ENCODE peak calls at places on chromosomes 7 and 10, in four cellular contexts. One of them, this sample, is unnamed.

GRCh38 chr10:6044651-6045599 is 17.2 kb downstream of the IL2RA start:
- DNase-seq in neuronal stem cell: no peak
- DNase-seq in mesenchymal stem cell: no peak
- DNase-seq in trophoblast cell: no peak
- DNase-seq in this sample: no peak

GRCh38 chr10:50224330-50224952 is 26.9 kb downstream of the ASAH2 start:
- DNase-seq in trophoblast cell: peak
- DNase-seq in mesenchymal stem cell: peak
- DNase-seq in neuronal stem cell: peak
- DNase-seq in this sample: peak

GRCh38 chr7:70634071-70634470 is 497.9 kb upstream of the GALNT17 start:
- DNase-seq in trophoblast cell: no peak
- DNase-seq in neuronal stem cell: no peak
- DNase-seq in mesenchymal stem cell: no peak
- DNase-seq in this sample: no peak

GRCh38 chr10:81309041-81309552 is 565.9 kb upstream of the NRG3 start:
- DNase-seq in trophoblast cell: no peak
- DNase-seq in mesenchymal stem cell: no peak
- DNase-seq in neuronal stem cell: no peak
- DNase-seq in this sample: no peak

GRCh38 chr10:18607503-18607902 is 43.9 kb downstream of the NSUN6 start:
- DNase-seq in trophoblast cell: peak
- DNase-seq in mesenchymal stem cell: peak
- DNase-seq in neuronal stem cell: no peak
- DNase-seq in this sample: peak

GRCh38 chr10:35613597-35614226 is 8.6 kb downstream of the GJD4 start:
- DNase-seq in trophoblast cell: peak
- DNase-seq in neuronal stem cell: no peak
- DNase-seq in mesenchymal stem cell: peak
- DNase-seq in this sample: peak

GRCh38 chr10:85464336-85464735 is 902.3 kb downstream of the GRID1 start:
- DNase-seq in neuronal stem cell: no peak
- DNase-seq in trophoblast cell: peak
- DNase-seq in mesenchymal stem cell: no peak
- DNase-seq in this sample: no peak

GRCh38 chr7:121331574-121331973 is 2.8 kb downstream of the WNT16 start:
- DNase-seq in neuronal stem cell: no peak
- DNase-seq in trophoblast cell: no peak
- DNase-seq in mesenchymal stem cell: no peak
- DNase-seq in this sample: no peak

GRCh38 chr10:55426138-55426537 is 625.1 kb upstream of the PCDH15 start:
- DNase-seq in mesenchymal stem cell: no peak
- DNase-seq in neuronal stem cell: no peak
- DNase-seq in trophoblast cell: no peak
- DNase-seq in this sample: no peak

GRCh38 chr7:519974-520458 is 370 bp upstream of the PDGFA start:
- DNase-seq in trophoblast cell: peak
- DNase-seq in mesenchymal stem cell: peak
- DNase-seq in neuronal stem cell: no peak
- DNase-seq in this sample: peak

GRCh38 chr10:24957624-24958435 is 5.4 kb upstream of the PRTFDC1 start:
- DNase-seq in trophoblast cell: peak
- DNase-seq in neuronal stem cell: no peak
- DNase-seq in mesenchymal stem cell: peak
- DNase-seq in this sample: peak

GRCh38 chr7:113085781-113086390 is 741 bp downstream of the GPR85 start:
- DNase-seq in mesenchymal stem cell: peak
- DNase-seq in neuronal stem cell: no peak
- DNase-seq in trophoblast cell: no peak
- DNase-seq in this sample: peak

GRCh38 chr7:134649231-134649775 is 2.6 kb downstream of the BPGM start:
- DNase-seq in neuronal stem cell: no peak
- DNase-seq in trophoblast cell: peak
- DNase-seq in mesenchymal stem cell: no peak
- DNase-seq in this sample: peak

GRCh38 chr10:29353887-29354561 is 65.2 kb downstream of the LYZL1 start:
- DNase-seq in neuronal stem cell: no peak
- DNase-seq in mesenchymal stem cell: no peak
- DNase-seq in trophoblast cell: no peak
- DNase-seq in this sample: no peak

GRCh38 chr10:88181902-88182671 is 318.7 kb downstream of the PTEN start:
- DNase-seq in trophoblast cell: no peak
- DNase-seq in neuronal stem cell: no peak
- DNase-seq in mesenchymal stem cell: peak
- DNase-seq in this sample: no peak

GRCh38 chr7:29884399-29885272 is 78.3 kb downstream of the WIPF3 start:
- DNase-seq in neuronal stem cell: peak
- DNase-seq in trophoblast cell: no peak
- DNase-seq in mesenchymal stem cell: no peak
- DNase-seq in this sample: no peak

GRCh38 chr10:99431190-99431549 is 746 bp upstream of the GOT1 start:
- DNase-seq in neuronal stem cell: no peak
- DNase-seq in mesenchymal stem cell: peak
- DNase-seq in trophoblast cell: no peak
- DNase-seq in this sample: peak

GRCh38 chr10:62742447-62743105 is 61.9 kb upstream of the ADO start:
- DNase-seq in mesenchymal stem cell: no peak
- DNase-seq in neuronal stem cell: no peak
- DNase-seq in trophoblast cell: peak
- DNase-seq in this sample: peak

GRCh38 chr10:30378607-30379006 is 29.5 kb upstream of the MTPAP start:
- DNase-seq in neuronal stem cell: no peak
- DNase-seq in mesenchymal stem cell: peak
- DNase-seq in trophoblast cell: no peak
- DNase-seq in this sample: peak

GRCh38 chr10:36096571-36096970 is 454.5 kb upstream of the FZD8 start:
- DNase-seq in mesenchymal stem cell: peak
- DNase-seq in neuronal stem cell: no peak
- DNase-seq in trophoblast cell: no peak
- DNase-seq in this sample: peak

GRCh38 chr10:61136151-61136550 is 192.2 kb upstream of the RHOBTB1 start:
- DNase-seq in neuronal stem cell: no peak
- DNase-seq in trophoblast cell: no peak
- DNase-seq in mesenchymal stem cell: peak
- DNase-seq in this sample: peak

GRCh38 chr7:2040893-2041270 is 191.9 kb downstream of the MAD1L1 start:
- DNase-seq in mesenchymal stem cell: no peak
- DNase-seq in trophoblast cell: no peak
- DNase-seq in neuronal stem cell: no peak
- DNase-seq in this sample: no peak

GRCh38 chr10:95513941-95514392 is 47.2 kb downstream of the SORBS1 start:
- DNase-seq in neuronal stem cell: no peak
- DNase-seq in mesenchymal stem cell: peak
- DNase-seq in trophoblast cell: no peak
- DNase-seq in this sample: peak

GRCh38 chr10:131514454-131514853 is 202.9 kb upstream of the TCERG1L start:
- DNase-seq in trophoblast cell: no peak
- DNase-seq in neuronal stem cell: peak
- DNase-seq in mesenchymal stem cell: no peak
- DNase-seq in this sample: no peak

GRCh38 chr7:114930829-114931655 is 9.1 kb downstream of the MDFIC start:
- DNase-seq in neuronal stem cell: no peak
- DNase-seq in mesenchymal stem cell: no peak
- DNase-seq in trophoblast cell: peak
- DNase-seq in this sample: peak

GRCh38 chr10:74977913-74978847 is 133.3 kb upstream of the SAMD8 start:
- DNase-seq in mesenchymal stem cell: no peak
- DNase-seq in neuronal stem cell: no peak
- DNase-seq in trophoblast cell: no peak
- DNase-seq in this sample: no peak

GRCh38 chr10:5977471-5978370 is at the start of gene IL15RA:
- DNase-seq in mesenchymal stem cell: peak
- DNase-seq in trophoblast cell: peak
- DNase-seq in neuronal stem cell: peak
- DNase-seq in this sample: peak

GRCh38 chr7:55242613-55243012 is 122.5 kb upstream of the LANCL2 start:
- DNase-seq in trophoblast cell: no peak
- DNase-seq in neuronal stem cell: no peak
- DNase-seq in mesenchymal stem cell: peak
- DNase-seq in this sample: peak

GRCh38 chr10:2463301-2463700 is 604.0 kb upstream of the PFKP start:
- DNase-seq in neuronal stem cell: no peak
- DNase-seq in trophoblast cell: no peak
- DNase-seq in mesenchymal stem cell: peak
- DNase-seq in this sample: no peak

GRCh38 chr10:72010234-72010992 is 46.2 kb downstream of the CHST3 start:
- DNase-seq in trophoblast cell: no peak
- DNase-seq in mesenchymal stem cell: no peak
- DNase-seq in neuronal stem cell: no peak
- DNase-seq in this sample: no peak

GRCh38 chr10:17019696-17020095 is 109.9 kb downstream of the CUBN start:
- DNase-seq in trophoblast cell: no peak
- DNase-seq in neuronal stem cell: no peak
- DNase-seq in mesenchymal stem cell: peak
- DNase-seq in this sample: peak

GRCh38 chr7:108157606-108158330 is 27.6 kb upstream of the LAMB4 start:
- DNase-seq in neuronal stem cell: no peak
- DNase-seq in mesenchymal stem cell: no peak
- DNase-seq in trophoblast cell: peak
- DNase-seq in this sample: no peak

GRCh38 chr10:47308775-47309174 is 8.8 kb downstream of the GDF10 start:
- DNase-seq in trophoblast cell: no peak
- DNase-seq in mesenchymal stem cell: no peak
- DNase-seq in neuronal stem cell: no peak
- DNase-seq in this sample: no peak

GRCh38 chr10:47311193-47311899 is 10.9 kb upstream of the GDF2 start:
- DNase-seq in neuronal stem cell: no peak
- DNase-seq in mesenchymal stem cell: no peak
- DNase-seq in trophoblast cell: no peak
- DNase-seq in this sample: no peak

GRCh38 chr10:47309403-47310089 is 9.5 kb downstream of the GDF10 start:
- DNase-seq in neuronal stem cell: no peak
- DNase-seq in mesenchymal stem cell: no peak
- DNase-seq in trophoblast cell: no peak
- DNase-seq in this sample: no peak

GRCh38 chr10:47311900-47312662 is 10.2 kb upstream of the GDF2 start:
- DNase-seq in mesenchymal stem cell: peak
- DNase-seq in neuronal stem cell: peak
- DNase-seq in trophoblast cell: peak
- DNase-seq in this sample: peak

DNA sequence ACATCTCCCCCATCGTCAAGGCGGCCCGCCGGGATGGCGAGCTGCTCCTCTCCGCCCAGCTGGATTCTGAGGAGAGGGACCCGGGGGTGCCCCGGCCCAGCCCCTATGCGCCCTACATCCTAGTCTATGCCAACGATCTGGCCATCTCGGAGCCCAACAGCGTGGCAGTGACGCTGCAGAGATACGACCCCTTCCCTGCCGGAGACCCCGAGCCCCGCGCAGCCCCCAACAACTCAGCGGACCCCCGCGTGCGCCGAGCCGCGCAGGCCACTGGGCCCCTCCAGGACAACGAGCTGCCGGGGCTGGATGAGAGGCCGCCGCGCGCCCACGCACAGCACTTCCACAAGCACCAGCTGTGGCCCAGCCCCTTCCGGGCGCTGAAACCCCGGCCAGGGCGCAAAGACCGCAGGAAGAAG is 10.1 kb downstream of the GDF10 start:
- DNase-seq in trophoblast cell: no peak
- DNase-seq in mesenchymal stem cell: no peak
- DNase-seq in neuronal stem cell: no peak
- DNase-seq in this sample: no peak
- H3K14ac ChIP-seq in trophoblast cell: no peak
- H3K14ac ChIP-seq in mesenchymal stem cell: no peak
- H3K14ac ChIP-seq in neuronal stem cell: no peak
- H3K14ac ChIP-seq in this sample: no peak

GRCh38 chr10:117272195-117273076 is 31.5 kb downstream of the SLC18A2 start:
- DNase-seq in neuronal stem cell: no peak
- DNase-seq in trophoblast cell: peak
- DNase-seq in mesenchymal stem cell: no peak
- DNase-seq in this sample: no peak
- H3K14ac ChIP-seq in neuronal stem cell: no peak
- H3K14ac ChIP-seq in trophoblast cell: no peak
- H3K14ac ChIP-seq in mesenchymal stem cell: no peak
- H3K14ac ChIP-seq in this sample: no peak

GRCh38 chr10:77404801-77405200 is 232.8 kb downstream of the KCNMA1 start:
- DNase-seq in neuronal stem cell: no peak
- DNase-seq in mesenchymal stem cell: no peak
- DNase-seq in trophoblast cell: peak
- DNase-seq in this sample: no peak

GRCh38 chr10:77408259-77408658 is 229.3 kb downstream of the KCNMA1 start:
- DNase-seq in mesenchymal stem cell: no peak
- DNase-seq in trophoblast cell: no peak
- DNase-seq in neuronal stem cell: no peak
- DNase-seq in this sample: no peak

GRCh38 chr10:77406764-77407430 is 230.7 kb downstream of the KCNMA1 start:
- DNase-seq in trophoblast cell: no peak
- DNase-seq in mesenchymal stem cell: no peak
- DNase-seq in neuronal stem cell: no peak
- DNase-seq in this sample: no peak

GRCh38 chr10:77403761-77404160 is 233.8 kb downstream of the KCNMA1 start:
- DNase-seq in mesenchymal stem cell: no peak
- DNase-seq in neuronal stem cell: no peak
- DNase-seq in trophoblast cell: no peak
- DNase-seq in this sample: no peak

GRCh38 chr10:77405771-77406241 is 231.8 kb downstream of the KCNMA1 start:
- DNase-seq in trophoblast cell: peak
- DNase-seq in neuronal stem cell: peak
- DNase-seq in mesenchymal stem cell: peak
- DNase-seq in this sample: peak
- H3K14ac ChIP-seq in trophoblast cell: peak
- H3K14ac ChIP-seq in neuronal stem cell: no peak
- H3K14ac ChIP-seq in mesenchymal stem cell: no peak
- H3K14ac ChIP-seq in this sample: peak

GRCh38 chr10:102450374-102451104 is 804 bp downstream of the C10orf95 start:
- DNase-seq in trophoblast cell: peak
- DNase-seq in neuronal stem cell: peak
- DNase-seq in mesenchymal stem cell: peak
- DNase-seq in this sample: peak
- H3K14ac ChIP-seq in trophoblast cell: peak
- H3K14ac ChIP-seq in neuronal stem cell: peak
- H3K14ac ChIP-seq in mesenchymal stem cell: peak
- H3K14ac ChIP-seq in this sample: peak

DNA sequence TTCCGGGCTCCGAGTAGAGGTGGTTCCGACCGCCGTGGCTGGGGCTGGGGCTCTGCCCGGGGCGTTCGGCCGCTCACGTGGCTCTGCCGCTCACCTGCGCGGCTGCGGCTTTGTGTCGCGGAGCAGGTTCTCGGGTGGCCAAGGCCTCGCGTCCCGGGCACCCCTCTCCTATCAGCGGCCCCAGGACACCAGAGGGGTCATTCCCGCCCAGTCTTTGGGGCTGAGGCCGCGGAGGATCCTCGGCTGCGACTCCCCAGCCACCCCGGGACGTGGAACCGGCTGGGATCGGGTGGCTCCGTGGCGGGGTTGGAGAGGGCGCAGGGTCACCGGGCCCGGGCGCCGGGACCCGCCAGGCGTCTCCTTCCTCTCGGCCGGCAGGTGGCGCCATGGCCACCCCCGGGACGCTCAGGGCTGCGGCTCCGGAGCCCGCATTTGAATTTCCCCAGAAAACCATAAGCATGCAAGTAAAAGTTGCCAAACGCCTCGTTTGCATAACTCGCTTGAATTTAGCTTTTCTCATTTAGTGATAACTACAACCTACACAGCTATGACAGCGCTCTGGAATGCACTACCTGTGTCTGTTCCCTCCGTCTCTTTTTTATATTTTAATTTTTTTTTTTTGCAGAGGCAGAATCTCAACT is 1.2 kb downstream of the COL26A1 start:
- DNase-seq in neuronal stem cell: peak
- DNase-seq in mesenchymal stem cell: peak
- DNase-seq in trophoblast cell: peak
- DNase-seq in this sample: peak
- H3K14ac ChIP-seq in neuronal stem cell: peak
- H3K14ac ChIP-seq in mesenchymal stem cell: peak
- H3K14ac ChIP-seq in trophoblast cell: peak
- H3K14ac ChIP-seq in this sample: no peak

This sample was measured in IMR-90.